ENCODE peak calls at places on chromosomes 13 and 19, in six cellular contexts. L, W, M, X, E and N are unnamed samples.

GRCh38 chr13:29925457-29925856 is 75.0 kb upstream of the UBL3 start:
- DNase-seq in X (peak; percentile 29), W (peak; percentile 90), E (peak; percentile 95), M (peak; percentile 79), L (no peak), N (no peak)

GRCh38 chr19:6216996-6217751 is 62.6 kb downstream of the MLLT1 start:
- DNase-seq in X (no peak), M (peak; percentile 96), W (peak; percentile 93), L (peak; percentile 79), E (no peak), N (peak; percentile 92)

GRCh38 chr13:38783992-38784875 is 97.4 kb downstream of the FREM2 start:
- DNase-seq in W (peak; percentile 20), L (peak; percentile 53), M (no peak), E (no peak), X (no peak), N (no peak)

GRCh38 chr19:3982701-3983541 is 2.3 kb downstream of the EEF2 start:
- DNase-seq in L (no peak), E (peak; percentile 26), X (peak; percentile 81), M (peak; percentile 74), W (peak; percentile 60), N (no peak)

GRCh38 chr19:24140099-24140498 is 53.1 kb downstream of the ZNF254 start:
- DNase-seq in E (no peak), W (peak; percentile 44), X (peak; percentile 11), L (no peak), M (peak; percentile 28), N (no peak)

GRCh38 chr19:624433-625109 is 8.8 kb downstream of the POLRMT start:
- DNase-seq in E (no peak), X (no peak), M (no peak), L (no peak), W (no peak), N (no peak)

GRCh38 chr13:114148521-114148855 is 16.1 kb upstream of the RASA3 start:
- DNase-seq in W (no peak), M (no peak), X (no peak), L (no peak), E (no peak), N (no peak)

GRCh38 chr19:38544569-38545315 is 73.0 kb downstream of the MAP4K1 start:
- DNase-seq in L (no peak), X (peak; percentile 33), E (no peak), M (peak; percentile 9), W (no peak), N (no peak)

GRCh38 chr13:94196426-94196825 is 283.1 kb downstream of the DCT start:
- DNase-seq in L (no peak), E (no peak), X (no peak), M (no peak), W (peak; percentile 53), N (no peak)

GRCh38 chr13:95168191-95168590 is 133.1 kb downstream of the ABCC4 start:
- DNase-seq in W (no peak), M (no peak), X (no peak), L (no peak), E (no peak), N (no peak)

GRCh38 chr13:72570019-72570418 is 157.4 kb downstream of the MZT1 start:
- DNase-seq in W (no peak), L (no peak), M (no peak), X (no peak), E (no peak), N (no peak)

GRCh38 chr19:16088985-16089846 is 12.9 kb downstream of the TPM4 start:
- DNase-seq in L (no peak), X (no peak), M (no peak), E (no peak), W (no peak), N (no peak)